ENCODE peak calls at places on chromosomes 1 and 21, in seven cellular contexts. N is anterior cingulate cortex; T is T-helper 2 cell; G is uterus; C is activated CD4-positive, alpha-beta memory T cell treated with anti-CD3 and anti-CD28 coated beads, Interleukin-2, amount 10 ng/mL, durations not matched to agents 7 days and 5 days; Q is left lung; D is RWPE1. S is an unnamed sample.
A peak's percentile ranks its signal among the peaks of the same experiment; 100 is the strongest.

GRCh38 chr1:201169971-201170532 is 15.8 kb upstream of the TMEM9 start:
- DNase-seq in N (no peak), T (no peak), G (no peak), C (no peak), Q (no peak), D (no peak), S (no peak)

GRCh38 chr1:54990916-54991315 is 7.8 kb upstream of the BSND start:
- DNase-seq in N (no peak), T (no peak), G (no peak), C (no peak), Q (no peak), D (no peak), S (no peak)

GRCh38 chr1:56903778-56904177 is 49.2 kb downstream of the C8A start:
- DNase-seq in N (no peak), T (no peak), G (no peak), C (no peak), Q (no peak), D (no peak), S (no peak)

GRCh38 chr1:29975036-29975694 is 738.8 kb downstream of the PTPRU start:
- DNase-seq in N (no peak), T (no peak), G (no peak), C (no peak), Q (no peak), D (peak; percentile 50), S (peak; percentile 5)

GRCh38 chr1:43270421-43271095 is 775 bp downstream of the TMEM125 start:
- DNase-seq in N (no peak), T (no peak), G (no peak), C (no peak), Q (peak; percentile 90), D (peak; percentile 97), S (peak; percentile 85)

GRCh38 chr1:207219979-207220889 is 101.2 kb upstream of the CD55 start:
- DNase-seq in N (no peak), T (no peak), G (no peak), C (no peak), Q (peak; percentile 44), D (no peak), S (no peak)

GRCh38 chr1:60972841-60973364 is 109.5 kb upstream of the NFIA start:
- DNase-seq in N (no peak), T (no peak), G (no peak), C (no peak), Q (no peak), D (peak; percentile 69), S (peak; percentile 79)

GRCh38 chr1:28129150-28129549 is 40.7 kb upstream of the EYA3 start:
- DNase-seq in N (no peak), T (no peak), G (no peak), C (no peak), Q (no peak), D (peak; percentile 82), S (peak; percentile 6)

GRCh38 chr21:33208534-33208933 is 21.2 kb upstream of the IFNAR2 start:
- DNase-seq in N (no peak), T (no peak), G (no peak), C (no peak), Q (no peak), D (peak; percentile 20), S (no peak)

GRCh38 chr1:201754353-201754752 is 74.6 kb upstream of the IPO9 start:
- DNase-seq in N (no peak), T (no peak), G (no peak), C (no peak), Q (no peak), D (no peak), S (no peak)

GRCh38 chr1:178344513-178345077 is 152.2 kb downstream of the CLEC20A start:
- DNase-seq in N (no peak), T (no peak), G (no peak), C (no peak), Q (no peak), D (peak; percentile 50), S (peak; percentile 20)

GRCh38 chr1:98059616-98060015 is 138.8 kb upstream of the DPYD start:
- DNase-seq in N (no peak), T (no peak), G (no peak), C (no peak), Q (no peak), D (no peak), S (no peak)

GRCh38 chr1:68198752-68199151 is 33.6 kb downstream of the WLS start:
- DNase-seq in N (no peak), T (no peak), G (no peak), C (no peak), Q (no peak), D (peak; percentile 44), S (no peak)

S was measured in SW480.